ENCODE peak calls at places on chromosome 18, in eight cellular contexts. L, O, T, V, C, X, Q and I are unnamed samples.

GRCh38 chr18:56889621-56890020 is 238.5 kb downstream of the WDR7 start:
- DNase-seq in L (no peak), O (no peak), T (no peak), V (no peak), C (no peak), X (no peak), Q (no peak), I (peak)

GRCh38 chr18:34976899-34977786 is 64.1 kb upstream of the MAPRE2 start:
- DNase-seq in L (peak), O (peak), T (peak), V (peak), C (peak), X (peak), Q (peak), I (no peak)

GRCh38 chr18:7207366-7207765 is 23.5 kb upstream of the LRRC30 start:
- DNase-seq in L (no peak), O (no peak), T (no peak), V (no peak), C (no peak), X (peak), Q (no peak), I (no peak)

GRCh38 chr18:6782861-6783260 is 53.3 kb downstream of the ARHGAP28 start:
- DNase-seq in L (peak), O (no peak), T (no peak), V (no peak), C (no peak), X (no peak), Q (no peak), I (no peak)

GRCh38 chr18:30889582-30890301 is 152.8 kb downstream of the DSC3 start:
- DNase-seq in L (peak), O (no peak), T (peak), V (no peak), C (no peak), X (no peak), Q (peak), I (peak)

GRCh38 chr18:80109676-80110078 is 615 bp downstream of the ADNP2 start:
- DNase-seq in L (peak), O (peak), T (peak), V (peak), C (no peak), X (peak), Q (peak), I (peak)

GRCh38 chr18:12574494-12575185 is 83.3 kb downstream of the SPIRE1 start:
- DNase-seq in L (no peak), O (no peak), T (no peak), V (no peak), C (no peak), X (no peak), Q (no peak), I (no peak)

GRCh38 chr18:2653467-2653866 is 2.1 kb upstream of the SMCHD1 start:
- DNase-seq in L (no peak), O (no peak), T (no peak), V (no peak), C (no peak), X (no peak), Q (no peak), I (no peak)

GRCh38 chr18:45339819-45340550 is 275.3 kb upstream of the SLC14A2 start:
- DNase-seq in L (peak), O (no peak), T (no peak), V (no peak), C (no peak), X (no peak), Q (no peak), I (no peak)

GRCh38 chr18:1805526-1805925 is 765.8 kb downstream of the METTL4 start:
- DNase-seq in L (peak), O (no peak), T (no peak), V (no peak), C (no peak), X (no peak), Q (no peak), I (no peak)

GRCh38 chr18:50947899-50948298 is 19.9 kb upstream of the ELAC1 start:
- DNase-seq in L (peak), O (no peak), T (no peak), V (no peak), C (no peak), X (peak), Q (no peak), I (peak)

GRCh38 chr18:45611943-45612342 is 3.3 kb upstream of the SLC14A2 start:
- DNase-seq in L (no peak), O (no peak), T (no peak), V (no peak), C (no peak), X (no peak), Q (no peak), I (no peak)

GRCh38 chr18:3447035-3447894 is 2.7 kb upstream of the TGIF1 start:
- DNase-seq in L (peak), O (peak), T (no peak), V (peak), C (no peak), X (peak), Q (peak), I (peak)

GRCh38 chr18:44356566-44357157 is 324.0 kb upstream of the SETBP1 start:
- DNase-seq in L (no peak), O (no peak), T (no peak), V (no peak), C (no peak), X (no peak), Q (no peak), I (no peak)

GRCh38 chr18:28767781-28768211 is 590.9 kb upstream of the CDH2 start:
- DNase-seq in L (peak), O (no peak), T (no peak), V (no peak), C (no peak), X (peak), Q (no peak), I (peak)

GRCh38 chr18:59718108-59719057 is 21.2 kb upstream of the CCBE1 start:
- DNase-seq in L (peak), O (no peak), T (no peak), V (no peak), C (no peak), X (peak), Q (no peak), I (peak)

GRCh38 chr18:48882379-48882778 is 68.4 kb downstream of the SMAD7 start:
- DNase-seq in L (no peak), O (no peak), T (no peak), V (peak), C (no peak), X (no peak), Q (no peak), I (no peak)

GRCh38 chr18:57301573-57302230 is 50.7 kb upstream of the ST8SIA3 start:
- DNase-seq in L (no peak), O (no peak), T (peak), V (no peak), C (no peak), X (no peak), Q (no peak), I (no peak)

GRCh38 chr18:36066001-36066400 is 1.4 kb downstream of the RPRD1A start:
- DNase-seq in L (no peak), O (no peak), T (no peak), V (no peak), C (no peak), X (peak), Q (no peak), I (peak)

GRCh38 chr18:46877329-46877987 is 39.8 kb downstream of the PIAS2 start:
- DNase-seq in L (peak), O (no peak), T (no peak), V (no peak), C (no peak), X (no peak), Q (no peak), I (no peak)

GRCh38 chr18:50154420-50154819 is 40.5 kb downstream of the MYO5B start:
- DNase-seq in L (peak), O (no peak), T (no peak), V (no peak), C (peak), X (no peak), Q (no peak), I (no peak)

GRCh38 chr18:9101730-9102390 is 639 bp upstream of the NDUFV2 start:
- DNase-seq in L (peak), O (no peak), T (no peak), V (no peak), C (peak), X (peak), Q (no peak), I (peak)

GRCh38 chr18:38009335-38009734 is 443.7 kb upstream of the CELF4 start:
- DNase-seq in L (no peak), O (no peak), T (no peak), V (no peak), C (no peak), X (no peak), Q (no peak), I (no peak)

GRCh38 chr18:35590935-35591334 is 9.4 kb downstream of the GALNT1 start:
- DNase-seq in L (no peak), O (no peak), T (no peak), V (no peak), C (peak), X (no peak), Q (no peak), I (no peak)

GRCh38 chr18:76463872-76464271 is 31.2 kb downstream of the ZNF516 start:
- DNase-seq in L (no peak), O (no peak), T (no peak), V (no peak), C (no peak), X (no peak), Q (no peak), I (no peak)

GRCh38 chr18:76323891-76324290 is 171.2 kb downstream of the ZNF516 start:
- DNase-seq in L (no peak), O (no peak), T (no peak), V (no peak), C (no peak), X (no peak), Q (no peak), I (no peak)

GRCh38 chr18:56019908-56020307 is 431.9 kb upstream of the TCF4 start:
- DNase-seq in L (no peak), O (no peak), T (no peak), V (no peak), C (no peak), X (no peak), Q (no peak), I (no peak)

GRCh38 chr18:23283933-23284430 is 148.7 kb downstream of the CABLES1 start:
- DNase-seq in L (peak), O (no peak), T (no peak), V (no peak), C (peak), X (peak), Q (no peak), I (peak)

GRCh38 chr18:56226025-56226424 is 412.4 kb downstream of the TXNL1 start:
- DNase-seq in L (no peak), O (no peak), T (no peak), V (no peak), C (no peak), X (no peak), Q (no peak), I (no peak)

GRCh38 chr18:77063256-77063655 is 69.3 kb downstream of the MBP start:
- DNase-seq in L (peak), O (peak), T (no peak), V (no peak), C (no peak), X (peak), Q (no peak), I (peak)

GRCh38 chr18:22169889-22170420 is 566 bp downstream of the GATA6 start:
- DNase-seq in L (no peak), O (no peak), T (peak), V (no peak), C (peak), X (peak), Q (no peak), I (no peak)

GRCh38 chr18:13175754-13176210 is 42.8 kb upstream of the LDLRAD4 start:
- DNase-seq in L (peak), O (no peak), T (no peak), V (no peak), C (peak), X (peak), Q (no peak), I (no peak)

GRCh38 chr18:8696749-8697211 is 8.6 kb upstream of the MTCL1 start:
- DNase-seq in L (peak), O (peak), T (peak), V (peak), C (peak), X (peak), Q (peak), I (peak)

GRCh38 chr18:41320090-41320489 is 634.9 kb upstream of the PIK3C3 start:
- DNase-seq in L (peak), O (no peak), T (no peak), V (no peak), C (no peak), X (no peak), Q (no peak), I (no peak)

GRCh38 chr18:35415511-35416427 is 38.6 kb upstream of the ZNF396 start:
- DNase-seq in L (no peak), O (no peak), T (no peak), V (no peak), C (no peak), X (peak), Q (no peak), I (peak)

GRCh38 chr18:49431563-49431962 is 28.9 kb downstream of the DYM start:
- DNase-seq in L (peak), O (no peak), T (no peak), V (no peak), C (no peak), X (no peak), Q (no peak), I (no peak)

GRCh38 chr18:54094474-54094873 is 130.0 kb downstream of the MBD2 start:
- DNase-seq in L (no peak), O (no peak), T (no peak), V (no peak), C (no peak), X (no peak), Q (no peak), I (no peak)

GRCh38 chr18:68417826-68418225 is 297.1 kb downstream of the TMX3 start:
- DNase-seq in L (peak), O (no peak), T (no peak), V (no peak), C (no peak), X (peak), Q (no peak), I (no peak)

GRCh38 chr18:77191241-77191751 is 58.4 kb upstream of the GALR1 start:
- DNase-seq in L (peak), O (no peak), T (no peak), V (no peak), C (no peak), X (peak), Q (peak), I (peak)

GRCh38 chr18:74722237-74722636 is 124.6 kb downstream of the ZNF407 start:
- DNase-seq in L (peak), O (no peak), T (no peak), V (no peak), C (no peak), X (peak), Q (no peak), I (peak)

GRCh38 chr18:24402209-24402785 is 4.7 kb upstream of the OSBPL1A start:
- DNase-seq in L (no peak), O (no peak), T (no peak), V (no peak), C (no peak), X (no peak), Q (no peak), I (no peak)
- TF ChIP-seq CTCF in L (no peak), O (no peak), T (no peak), V (no peak), C (peak), X (peak), Q (peak), I (peak)

DNA sequence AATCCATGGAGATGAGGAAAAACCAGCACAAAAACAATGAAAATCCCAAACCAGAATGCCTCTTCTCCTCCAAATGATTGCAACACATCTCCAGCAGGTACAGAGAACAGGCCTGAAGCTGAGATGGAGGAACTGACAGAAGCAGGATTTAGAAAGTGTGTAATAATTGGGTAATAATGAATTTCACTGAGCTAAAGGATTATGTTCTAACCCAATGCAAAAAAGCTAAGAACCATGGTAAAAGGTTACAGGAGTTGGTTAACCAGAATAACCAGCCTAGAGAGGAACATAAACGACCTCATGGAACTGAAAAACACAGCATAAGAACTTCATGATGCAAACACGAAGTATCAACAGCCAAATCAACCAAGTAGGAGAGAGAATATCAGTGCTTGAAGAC is 13.7 kb upstream of the SERPINB11 start:
- DNase-seq in L (peak), O (no peak), T (no peak), V (no peak), C (no peak), X (no peak), Q (no peak), I (no peak)
- H3K4me3 ChIP-seq in L (no peak), O (no peak), T (no peak), V (no peak), C (no peak), X (no peak), Q (no peak), I (no peak)

DNA sequence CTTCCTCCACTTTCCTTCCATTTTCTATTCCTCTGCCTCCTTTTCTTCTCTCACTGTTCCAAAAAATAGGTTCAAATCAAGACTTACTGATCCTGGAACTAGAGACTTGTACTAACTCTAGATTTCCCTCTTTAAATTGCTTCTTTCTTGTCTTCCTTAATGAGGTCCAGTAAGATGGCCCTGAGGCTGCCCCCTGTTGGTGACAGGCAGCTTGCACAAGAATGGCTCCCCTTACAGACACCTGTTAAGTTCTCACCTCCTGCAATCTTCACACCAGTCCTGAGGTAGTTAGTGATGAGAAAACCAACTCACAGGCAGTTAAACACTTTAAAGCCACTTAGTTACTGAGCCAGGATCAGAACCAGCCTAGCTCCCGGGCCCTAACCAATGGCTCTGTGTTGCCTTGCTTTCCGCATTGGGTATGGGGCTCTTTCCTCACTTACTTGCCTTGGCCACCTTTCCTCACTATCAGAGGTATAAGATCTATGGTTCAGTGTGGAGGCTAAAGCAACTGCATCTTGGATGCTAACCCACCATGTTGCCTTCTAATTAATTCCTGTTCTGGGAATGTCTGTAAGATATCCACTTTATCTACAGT is 130.6 kb downstream of the AKAIN1 start:
- DNase-seq in L (no peak), O (no peak), T (no peak), V (no peak), C (peak), X (no peak), Q (peak), I (no peak)
- TF ChIP-seq CTCF in L (no peak), O (no peak), T (no peak), V (no peak), C (peak), X (no peak), Q (peak), I (peak)

GRCh38 chr18:61888622-61889021 is 4.2 kb downstream of the RNF152 start:
- DNase-seq in L (no peak), O (no peak), T (no peak), V (no peak), C (no peak), X (no peak), Q (no peak), I (no peak)

GRCh38 chr18:61891271-61891670 is 1.5 kb downstream of the RNF152 start:
- DNase-seq in L (peak), O (no peak), T (no peak), V (no peak), C (no peak), X (no peak), Q (no peak), I (no peak)

GRCh38 chr18:61890344-61890743 is 2.5 kb downstream of the RNF152 start:
- DNase-seq in L (no peak), O (no peak), T (no peak), V (no peak), C (no peak), X (no peak), Q (no peak), I (no peak)

GRCh38 chr18:61889541-61889940 is 3.3 kb downstream of the RNF152 start:
- DNase-seq in L (no peak), O (no peak), T (no peak), V (no peak), C (no peak), X (no peak), Q (no peak), I (no peak)

DNA sequence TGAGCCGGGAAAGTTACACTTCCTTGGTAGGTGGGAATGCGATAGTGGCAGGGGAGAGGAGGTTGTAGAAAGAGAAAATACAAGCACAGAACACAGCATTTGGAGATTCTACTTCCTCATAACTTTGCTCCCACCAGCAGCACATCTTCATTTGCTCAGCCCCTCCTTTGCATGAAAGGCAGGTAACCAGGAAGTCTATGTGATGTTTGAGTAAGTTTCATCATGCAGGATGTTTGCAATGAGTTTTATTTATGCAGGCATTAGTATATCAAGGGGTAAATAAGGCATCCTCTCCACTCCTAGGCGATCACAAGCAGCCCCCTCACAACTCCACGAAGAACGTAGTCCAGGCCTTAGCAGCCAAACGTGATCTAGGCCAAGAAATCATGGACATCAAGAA is 5.0 kb downstream of the RNF152 start:
- DNase-seq in L (no peak), O (no peak), T (no peak), V (no peak), C (no peak), X (no peak), Q (no peak), I (no peak)
- H3K4me3 ChIP-seq in L (no peak), O (no peak), T (no peak), V (no peak), C (no peak), X (no peak), Q (no peak), I (no peak)

GRCh38 chr18:69469444-69469919 is 68.8 kb downstream of the DOK6 start:
- DNase-seq in L (no peak), O (no peak), T (no peak), V (peak), C (no peak), X (peak), Q (peak), I (no peak)
- TF ChIP-seq CTCF in L (no peak), O (no peak), T (peak), V (no peak), C (peak), X (peak), Q (peak), I (no peak)

GRCh38 chr18:72544092-72544886 is at the start of gene CBLN2:
- DNase-seq in L (peak), O (no peak), T (peak), V (no peak), C (peak), X (peak), Q (peak), I (peak)
- H3K4me3 ChIP-seq in L (peak), O (peak), T (peak), V (no peak), C (no peak), X (no peak), Q (peak), I (peak)